ENCODE peak calls at places on chromosomes 2 and 18, in five cellular contexts. One of them, this sample, is unnamed.

GRCh38 chr2:98632351-98632750 is 24.0 kb downstream of the UNC50 start:
- DNase-seq in mammary epithelial cell: no peak
- DNase-seq in cardiac fibroblast: no peak
- DNase-seq in spleen: no peak
- DNase-seq in progenitor cell of endocrine pancreas: no peak
- DNase-seq in this sample: no peak

GRCh38 chr2:176491172-176491904 is 222.1 kb downstream of the MTX2 start:
- DNase-seq in mammary epithelial cell: peak; percentile 99
- DNase-seq in cardiac fibroblast: peak; percentile 98
- DNase-seq in spleen: no peak
- DNase-seq in progenitor cell of endocrine pancreas: no peak
- DNase-seq in this sample: peak; percentile 18

GRCh38 chr18:41828137-41828536 is 126.9 kb upstream of the PIK3C3 start:
- DNase-seq in mammary epithelial cell: no peak
- DNase-seq in cardiac fibroblast: no peak
- DNase-seq in spleen: no peak
- DNase-seq in progenitor cell of endocrine pancreas: no peak
- DNase-seq in this sample: no peak

GRCh38 chr18:13464432-13465125 is 246.0 kb downstream of the LDLRAD4 start:
- DNase-seq in mammary epithelial cell: no peak
- DNase-seq in cardiac fibroblast: no peak
- DNase-seq in spleen: peak; percentile 92
- DNase-seq in progenitor cell of endocrine pancreas: no peak
- DNase-seq in this sample: peak; percentile 53

GRCh38 chr2:111194835-111195621 is 74.3 kb downstream of the BCL2L11 start:
- DNase-seq in mammary epithelial cell: no peak
- DNase-seq in cardiac fibroblast: no peak
- DNase-seq in spleen: no peak
- DNase-seq in progenitor cell of endocrine pancreas: no peak
- DNase-seq in this sample: no peak

GRCh38 chr18:13222371-13223281 is 4.1 kb downstream of the LDLRAD4 start:
- DNase-seq in mammary epithelial cell: no peak
- DNase-seq in cardiac fibroblast: no peak
- DNase-seq in spleen: no peak
- DNase-seq in progenitor cell of endocrine pancreas: no peak
- DNase-seq in this sample: no peak

GRCh38 chr2:217247511-217247910 is 387.6 kb upstream of the TNP1 start:
- DNase-seq in mammary epithelial cell: no peak
- DNase-seq in cardiac fibroblast: no peak
- DNase-seq in spleen: no peak
- DNase-seq in progenitor cell of endocrine pancreas: no peak
- DNase-seq in this sample: no peak

GRCh38 chr2:225598922-225599321 is 199.4 kb downstream of the NYAP2 start:
- DNase-seq in mammary epithelial cell: no peak
- DNase-seq in cardiac fibroblast: peak; percentile 63
- DNase-seq in spleen: no peak
- DNase-seq in progenitor cell of endocrine pancreas: no peak
- DNase-seq in this sample: no peak

GRCh38 chr2:232335859-232336215 is 42.7 kb upstream of the ALPP start:
- DNase-seq in mammary epithelial cell: no peak
- DNase-seq in cardiac fibroblast: no peak
- DNase-seq in spleen: no peak
- DNase-seq in progenitor cell of endocrine pancreas: no peak
- DNase-seq in this sample: peak; percentile 14

GRCh38 chr2:96547203-96547641 is 10.7 kb downstream of the ARID5A start:
- DNase-seq in mammary epithelial cell: no peak
- DNase-seq in cardiac fibroblast: no peak
- DNase-seq in spleen: peak; percentile 51
- DNase-seq in progenitor cell of endocrine pancreas: no peak
- DNase-seq in this sample: no peak

GRCh38 chr2:20378891-20379519 is 28.4 kb upstream of the PUM2 start:
- DNase-seq in mammary epithelial cell: peak; percentile 74
- DNase-seq in cardiac fibroblast: peak; percentile 84
- DNase-seq in spleen: peak; percentile 85
- DNase-seq in progenitor cell of endocrine pancreas: peak; percentile 49
- DNase-seq in this sample: no peak

GRCh38 chr2:71933467-71934319 is 214.0 kb downstream of the CYP26B1 start:
- DNase-seq in mammary epithelial cell: peak; percentile 15
- DNase-seq in cardiac fibroblast: peak; percentile 58
- DNase-seq in spleen: peak; percentile 59
- DNase-seq in progenitor cell of endocrine pancreas: no peak
- DNase-seq in this sample: no peak
- TF ChIP-seq CTCF in mammary epithelial cell: peak; percentile 26
- TF ChIP-seq CTCF in cardiac fibroblast: peak; percentile 45
- TF ChIP-seq CTCF in spleen: no peak
- TF ChIP-seq CTCF in progenitor cell of endocrine pancreas: peak; percentile 35
- TF ChIP-seq CTCF in this sample: no peak

DNA sequence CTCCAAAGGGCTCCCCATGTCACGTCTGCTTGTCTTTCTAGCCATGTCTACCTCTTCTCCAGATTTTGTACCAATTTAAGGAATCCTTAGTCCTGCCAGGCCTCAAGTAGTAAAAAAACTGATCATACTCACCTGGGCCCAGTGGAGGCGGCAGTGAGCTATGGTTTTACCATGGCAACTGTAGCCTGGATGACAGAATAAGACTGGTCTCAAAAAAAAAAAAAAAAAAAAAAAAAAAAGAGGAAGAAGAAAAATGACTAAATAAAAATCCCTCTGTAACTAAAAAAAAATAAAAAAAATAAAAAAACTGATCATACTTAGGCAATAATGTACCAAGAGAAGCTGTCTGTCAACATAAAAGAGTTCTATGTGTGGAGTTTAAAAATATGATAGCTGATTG is 221.6 kb downstream of the NR4A2 start:
- DNase-seq in mammary epithelial cell: peak; percentile 26
- DNase-seq in cardiac fibroblast: no peak
- DNase-seq in spleen: no peak
- DNase-seq in progenitor cell of endocrine pancreas: peak; percentile 13
- DNase-seq in this sample: no peak
- TF ChIP-seq CTCF in mammary epithelial cell: peak; percentile 13
- TF ChIP-seq CTCF in cardiac fibroblast: peak; percentile 2
- TF ChIP-seq CTCF in spleen: no peak
- TF ChIP-seq CTCF in progenitor cell of endocrine pancreas: peak; percentile 52
- TF ChIP-seq CTCF in this sample: no peak

GRCh38 chr18:33205777-33206176 is 234.7 kb downstream of the CCDC178 start:
- DNase-seq in mammary epithelial cell: no peak
- DNase-seq in cardiac fibroblast: no peak
- DNase-seq in spleen: no peak
- DNase-seq in progenitor cell of endocrine pancreas: no peak
- DNase-seq in this sample: no peak

GRCh38 chr18:33195795-33196194 is 244.7 kb downstream of the CCDC178 start:
- DNase-seq in mammary epithelial cell: no peak
- DNase-seq in cardiac fibroblast: no peak
- DNase-seq in spleen: no peak
- DNase-seq in progenitor cell of endocrine pancreas: no peak
- DNase-seq in this sample: no peak

GRCh38 chr18:33201509-33201926 is 239.0 kb downstream of the CCDC178 start:
- DNase-seq in mammary epithelial cell: peak; percentile 11
- DNase-seq in cardiac fibroblast: peak; percentile 17
- DNase-seq in spleen: no peak
- DNase-seq in progenitor cell of endocrine pancreas: no peak
- DNase-seq in this sample: no peak
- TF ChIP-seq CTCF in mammary epithelial cell: peak; percentile 50
- TF ChIP-seq CTCF in cardiac fibroblast: peak; percentile 51
- TF ChIP-seq CTCF in spleen: peak; percentile 37
- TF ChIP-seq CTCF in progenitor cell of endocrine pancreas: peak; percentile 75
- TF ChIP-seq CTCF in this sample: no peak

GRCh38 chr2:105894327-105894944 is 149.7 kb downstream of the NCK2 start:
- DNase-seq in mammary epithelial cell: no peak
- DNase-seq in cardiac fibroblast: no peak
- DNase-seq in spleen: no peak
- DNase-seq in progenitor cell of endocrine pancreas: no peak
- DNase-seq in this sample: no peak

GRCh38 chr2:105895995-105896764 is 151.5 kb downstream of the NCK2 start:
- DNase-seq in mammary epithelial cell: no peak
- DNase-seq in cardiac fibroblast: no peak
- DNase-seq in spleen: no peak
- DNase-seq in progenitor cell of endocrine pancreas: no peak
- DNase-seq in this sample: no peak

GRCh38 chr2:105893011-105893995 is 148.6 kb downstream of the NCK2 start:
- DNase-seq in mammary epithelial cell: no peak
- DNase-seq in cardiac fibroblast: no peak
- DNase-seq in spleen: no peak
- DNase-seq in progenitor cell of endocrine pancreas: no peak
- DNase-seq in this sample: no peak

GRCh38 chr2:105890856-105891255 is 146.1 kb downstream of the NCK2 start:
- DNase-seq in mammary epithelial cell: no peak
- DNase-seq in cardiac fibroblast: no peak
- DNase-seq in spleen: no peak
- DNase-seq in progenitor cell of endocrine pancreas: no peak
- DNase-seq in this sample: no peak

DNA sequence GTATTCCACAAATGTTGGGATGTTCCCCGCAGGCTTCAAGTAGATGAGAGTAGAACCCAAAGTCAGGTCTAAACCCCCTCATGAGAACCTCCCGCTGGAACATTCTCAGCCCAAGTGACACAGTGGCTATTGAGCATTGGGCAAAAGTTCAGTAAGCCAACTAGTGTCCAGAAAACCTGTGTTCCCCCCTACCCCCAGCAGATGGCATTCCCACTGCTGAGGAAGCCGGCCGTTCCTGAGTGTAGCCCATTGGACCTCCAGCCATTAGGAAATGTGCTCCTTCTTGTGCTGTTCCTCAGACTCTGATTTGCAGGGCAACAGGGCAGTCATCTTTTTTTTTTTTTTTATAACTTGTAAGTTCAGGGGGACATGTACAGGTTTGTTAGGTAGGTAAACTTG is 152.1 kb downstream of the NCK2 start:
- DNase-seq in mammary epithelial cell: no peak
- DNase-seq in cardiac fibroblast: no peak
- DNase-seq in spleen: no peak
- DNase-seq in progenitor cell of endocrine pancreas: no peak
- DNase-seq in this sample: no peak
- TF ChIP-seq CTCF in mammary epithelial cell: no peak
- TF ChIP-seq CTCF in cardiac fibroblast: no peak
- TF ChIP-seq CTCF in spleen: no peak
- TF ChIP-seq CTCF in progenitor cell of endocrine pancreas: no peak
- TF ChIP-seq CTCF in this sample: no peak

This sample was measured in natural killer cell.